ENCODE peak calls at places on chromosomes 3 and 15, in five cellular contexts. Z is uterus, L is T-cell, O is cardiac muscle cell, D is heart left ventricle. E is an unnamed sample.

GRCh38 chr3:76565496-76566210 is 474.2 kb upstream of the ROBO2 start:
- DNase-seq in Z (no peak), L (no peak), O (no peak), D (peak), E (peak)

GRCh38 chr3:141065258-141065657 is 14.1 kb downstream of the SPSB4 start:
- DNase-seq in Z (no peak), L (no peak), O (no peak), D (no peak), E (no peak)

GRCh38 chr3:13109516-13109915 is 36.3 kb upstream of the IQSEC1 start:
- DNase-seq in Z (no peak), L (no peak), O (no peak), D (no peak), E (no peak)

GRCh38 chr3:178500631-178501030 is 35.6 kb upstream of the KCNMB2 start:
- DNase-seq in Z (no peak), L (no peak), O (no peak), D (no peak), E (no peak)

GRCh38 chr3:45367451-45367850 is 20.9 kb upstream of the LARS2 start:
- DNase-seq in Z (peak), L (no peak), O (peak), D (no peak), E (no peak)

GRCh38 chr15:90165659-90166489 is 35.3 kb upstream of the SEMA4B start:
- DNase-seq in Z (peak), L (no peak), O (peak), D (peak), E (no peak)

GRCh38 chr15:62783303-62783957 is 259.1 kb upstream of the TPM1 start:
- DNase-seq in Z (no peak), L (no peak), O (peak), D (no peak), E (no peak)

GRCh38 chr15:67755936-67756335 is 69.4 kb upstream of the SKOR1 start:
- DNase-seq in Z (no peak), L (no peak), O (no peak), D (no peak), E (no peak)

GRCh38 chr3:14520967-14521366 is 19.2 kb downstream of the GRIP2 start:
- DNase-seq in Z (no peak), L (no peak), O (no peak), D (no peak), E (no peak)

E was measured in G401.